ENCODE peak calls at places on chromosome 15, in five cellular contexts. O, R, B, A and G are unnamed samples. For H3K4me1, the result is how much of the 10 kb centered on the place peaks cover.

GRCh38 chr15:70358871-70359647 is 261.3 kb upstream of the TLE3 start:
- DNase-seq in R (no peak), O (no peak), B (no peak), A (no peak), G (no peak)

GRCh38 chr15:40536501-40536900 is 28.3 kb downstream of the CCDC32 start:
- DNase-seq in O (no peak), A (no peak), R (no peak), B (no peak), G (no peak)

GRCh38 chr15:58223432-58223831 is 85.3 kb downstream of the AQP9 start:
- DNase-seq in A (no peak), O (no peak), B (no peak), R (no peak), G (no peak)

GRCh38 chr15:59565299-59565698 is 46.3 kb upstream of the GCNT3 start:
- DNase-seq in B (no peak), O (no peak), A (no peak), R (no peak), G (no peak)

GRCh38 chr15:47565986-47566385 is 151.3 kb upstream of the SEMA6D start:
- DNase-seq in R (no peak), B (no peak), O (no peak), A (no peak), G (no peak)

GRCh38 chr15:68385240-68385561 is 46.8 kb downstream of the ITGA11 start:
- DNase-seq in O (no peak), A (no peak), B (no peak), R (no peak), G (no peak)

GRCh38 chr15:42158941-42159340 is 2.5 kb upstream of the PLA2G4F start:
- DNase-seq in O (no peak), B (no peak), R (no peak), A (no peak), G (no peak)

GRCh38 chr15:70853855-70854668 is at the start of gene LARP6:
- DNase-seq in R (peak), O (no peak), B (no peak), A (no peak), G (peak)

GRCh38 chr15:64942356-64942755 is 30.7 kb downstream of the ANKDD1A start:
- DNase-seq in O (no peak), R (no peak), A (no peak), B (no peak), G (no peak)

GRCh38 chr15:28919201-28919627 is 33.4 kb downstream of the APBA2 start:
- DNase-seq in B (no peak), A (no peak), O (no peak), R (no peak), G (no peak)

GRCh38 chr15:68646751-68647150 is 68.0 kb downstream of the CORO2B start:
- DNase-seq in A (no peak), B (no peak), R (no peak), O (no peak), G (no peak)

GRCh38 chr15:26844901-26845300 is 22.0 kb upstream of the GABRA5 start:
- DNase-seq in O (no peak), R (no peak), A (no peak), B (no peak), G (no peak)

GRCh38 chr15:75620043-75620775 is 5.3 kb downstream of the SNUPN start:
- DNase-seq in A (no peak), B (no peak), R (no peak), O (no peak), G (no peak)

GRCh38 chr15:57220220-57220619 is 156.1 kb upstream of the CGNL1 start:
- DNase-seq in O (no peak), R (no peak), B (no peak), A (no peak), G (no peak)

GRCh38 chr15:70493787-70494514 is 269.4 kb downstream of the UACA start:
- DNase-seq in B (no peak), A (peak), R (no peak), O (no peak), G (no peak)

GRCh38 chr15:70566989-70567388 is 196.4 kb downstream of the UACA start:
- DNase-seq in O (no peak), R (no peak), B (no peak), A (no peak), G (no peak)

GRCh38 chr15:28273468-28273867 is 48.5 kb downstream of the HERC2 start:
- DNase-seq in R (no peak), A (no peak), O (no peak), B (no peak), G (no peak)

GRCh38 chr15:90683371-90683770 is 33.8 kb upstream of the BLM start:
- DNase-seq in B (no peak), A (no peak), R (peak), O (no peak), G (no peak)

GRCh38 chr15:27592036-27592725 is 506.9 kb downstream of the OCA2 start:
- DNase-seq in A (no peak), B (no peak), O (no peak), R (no peak), G (no peak)

GRCh38 chr15:36275656-36276055 is 303.8 kb upstream of the CDIN1 start:
- DNase-seq in B (no peak), R (no peak), A (no peak), O (no peak), G (no peak)

GRCh38 chr15:95024388-95024787 is 793.0 kb downstream of the MCTP2 start:
- DNase-seq in A (no peak), B (peak), O (no peak), R (peak), G (no peak)

GRCh38 chr15:75042730-75043508 is 19.5 kb downstream of the PPCDC start:
- DNase-seq in O (peak), R (peak), B (peak), A (peak), G (no peak)

GRCh38 chr15:63933522-63933921 is 99.8 kb upstream of the HERC1 start:
- DNase-seq in B (peak), O (no peak), R (no peak), A (no peak), G (no peak)

GRCh38 chr15:57947781-57948180 is 117.7 kb downstream of the ALDH1A2 start:
- DNase-seq in O (no peak), B (no peak), A (no peak), R (no peak), G (peak)

GRCh38 chr15:99155961-99156443 is 51.1 kb downstream of the SYNM start:
- DNase-seq in O (no peak), B (no peak), A (peak), R (no peak), G (no peak)

GRCh38 chr15:69782809-69783208 is 314.9 kb downstream of the TLE3 start:
- DNase-seq in O (no peak), B (no peak), R (no peak), A (peak), G (no peak)

GRCh38 chr15:28131400-28131799 is 32.3 kb upstream of the OCA2 start:
- DNase-seq in A (no peak), B (no peak), O (no peak), R (no peak), G (no peak)

GRCh38 chr15:99433026-99433756 is 132.6 kb upstream of the MEF2A start:
- DNase-seq in R (peak), A (no peak), B (no peak), O (no peak), G (no peak)

GRCh38 chr15:92958105-92958504 is 58.0 kb downstream of the CHD2 start:
- DNase-seq in B (no peak), R (no peak), O (no peak), A (no peak), G (no peak)

GRCh38 chr15:77163806-77164384 is 93.0 kb upstream of the TSPAN3 start:
- DNase-seq in O (no peak), A (no peak), B (no peak), R (no peak), G (no peak)

GRCh38 chr15:77162872-77163633 is 92.1 kb upstream of the TSPAN3 start:
- DNase-seq in R (no peak), B (no peak), O (no peak), A (no peak), G (no peak)

GRCh38 chr15:77160562-77161481 is 89.9 kb upstream of the TSPAN3 start:
- DNase-seq in R (no peak), A (peak), O (no peak), B (peak), G (no peak)
- TF ChIP-seq YY1 in R (no peak), A (no peak), O (no peak), B (no peak), G (no peak)

GRCh38 chr15:51849866-51850265 is 20.4 kb downstream of the TMOD3 start:
- DNase-seq in B (no peak), A (no peak), R (no peak), O (no peak), G (no peak)
- H3K4me1 ChIP-seq in B (half or more), A (under half), R (under half), O (under half), G (under half)

DNA sequence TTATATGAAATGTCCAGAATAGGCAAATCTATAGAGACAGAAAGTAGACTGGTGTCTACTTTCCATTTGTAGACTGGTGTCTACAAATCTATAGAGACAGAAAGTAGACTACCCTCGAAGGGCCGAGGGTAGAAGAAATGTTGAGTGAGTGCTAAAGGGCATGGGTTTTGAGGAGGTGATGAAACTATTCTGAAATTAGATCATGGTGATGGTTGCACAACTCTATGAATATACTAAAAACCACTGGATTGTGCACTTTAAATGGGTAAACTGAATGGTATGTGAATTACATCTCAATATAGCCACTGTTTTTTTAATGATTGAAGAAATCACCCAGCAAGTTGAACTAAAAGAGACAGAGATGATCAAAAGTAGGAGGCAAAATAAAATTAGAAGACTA is 27.9 kb downstream of the TP53BP1 start:
- DNase-seq in R (no peak), B (no peak), O (no peak), A (no peak), G (no peak)
- TF ChIP-seq ZNF274 in R (no peak), B (no peak), O (no peak), A (no peak), G (no peak)

GRCh38 chr15:80186597-80186996 is 33.8 kb downstream of the FAH start:
- DNase-seq in R (no peak), O (no peak), A (no peak), B (no peak), G (no peak)

GRCh38 chr15:80185152-80185551 is 32.4 kb downstream of the FAH start:
- DNase-seq in A (no peak), B (no peak), R (no peak), O (no peak), G (no peak)

GRCh38 chr15:80188293-80188692 is 35.5 kb downstream of the FAH start:
- DNase-seq in O (no peak), R (no peak), A (no peak), B (no peak), G (peak)

GRCh38 chr15:80183886-80184285 is 31.1 kb downstream of the FAH start:
- DNase-seq in R (no peak), A (no peak), B (no peak), O (no peak), G (no peak)

GRCh38 chr15:80186066-80186465 is 33.3 kb downstream of the FAH start:
- DNase-seq in R (no peak), B (no peak), O (no peak), A (no peak), G (no peak)
- TF ChIP-seq YY1 in R (no peak), B (no peak), O (no peak), A (no peak), G (no peak)

DNA sequence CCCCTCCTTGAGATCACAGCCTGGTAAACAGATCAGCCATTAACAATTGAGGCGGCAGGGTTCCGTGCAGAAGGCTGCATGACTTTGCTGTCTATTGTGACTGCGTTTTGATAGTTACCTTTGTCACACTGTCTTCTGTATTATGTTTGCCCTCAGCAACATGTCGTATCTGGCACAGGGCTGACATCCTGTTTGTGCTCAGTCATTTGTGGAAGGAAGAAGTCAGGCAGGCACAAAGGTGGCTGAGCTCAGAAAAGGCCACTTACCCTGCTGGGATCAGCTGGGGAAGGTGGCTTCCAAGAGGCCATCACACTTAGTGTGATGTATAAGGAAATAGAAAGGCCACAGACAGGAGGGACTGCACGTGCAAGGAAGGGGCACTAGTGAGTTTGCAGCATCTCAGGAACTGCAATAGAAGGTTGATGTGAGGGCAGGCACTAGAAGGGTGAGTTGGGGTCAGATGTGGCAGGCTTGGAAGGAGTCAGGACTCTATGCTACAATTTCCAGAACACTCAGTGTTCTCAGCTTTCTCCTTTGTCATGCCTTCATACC is 13.4 kb downstream of the PML start:
- DNase-seq in B (no peak), R (no peak), A (no peak), O (no peak), G (no peak)
- H3K4me1 ChIP-seq in B (under half), R (under half), A (under half), O (under half), G (under half)

DNA sequence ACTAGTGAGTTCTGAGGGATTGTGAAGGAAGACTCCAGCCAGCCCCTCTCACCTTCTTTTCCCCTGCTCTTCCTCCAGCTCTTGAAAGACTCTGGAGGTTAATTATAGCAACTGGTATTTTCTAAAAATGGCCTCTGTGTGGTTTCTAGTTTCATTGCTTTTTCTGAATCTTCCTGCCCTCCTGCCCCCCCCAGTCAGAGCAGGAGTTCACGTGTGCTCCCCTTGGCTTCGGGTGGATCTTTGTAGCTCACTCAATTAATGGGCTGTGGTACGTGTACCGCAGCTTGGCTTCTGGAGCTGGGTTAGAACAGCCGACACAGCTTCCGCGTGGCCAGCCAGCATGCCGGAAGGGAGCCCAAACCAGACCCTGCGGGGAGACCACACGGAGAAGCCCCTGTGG is 31.5 kb downstream of the TM2D3 start:
- DNase-seq in R (no peak), A (no peak), O (peak), B (no peak), G (no peak)
- TF ChIP-seq ZNF274 in R (no peak), A (no peak), O (no peak), B (no peak), G (no peak)

GRCh38 chr15:89104172-89104564 is 15.9 kb downstream of the ABHD2 start:
- DNase-seq in A (no peak), R (no peak), O (no peak), B (no peak), G (no peak)

GRCh38 chr15:89101302-89102191 is 13.3 kb downstream of the ABHD2 start:
- DNase-seq in A (peak), R (no peak), B (peak), O (no peak), G (no peak)

GRCh38 chr15:89105147-89105546 is 16.9 kb downstream of the ABHD2 start:
- DNase-seq in O (no peak), A (peak), B (no peak), R (no peak), G (no peak)

GRCh38 chr15:89106200-89106599 is 17.9 kb downstream of the ABHD2 start:
- DNase-seq in O (no peak), A (no peak), B (no peak), R (no peak), G (no peak)

DNA sequence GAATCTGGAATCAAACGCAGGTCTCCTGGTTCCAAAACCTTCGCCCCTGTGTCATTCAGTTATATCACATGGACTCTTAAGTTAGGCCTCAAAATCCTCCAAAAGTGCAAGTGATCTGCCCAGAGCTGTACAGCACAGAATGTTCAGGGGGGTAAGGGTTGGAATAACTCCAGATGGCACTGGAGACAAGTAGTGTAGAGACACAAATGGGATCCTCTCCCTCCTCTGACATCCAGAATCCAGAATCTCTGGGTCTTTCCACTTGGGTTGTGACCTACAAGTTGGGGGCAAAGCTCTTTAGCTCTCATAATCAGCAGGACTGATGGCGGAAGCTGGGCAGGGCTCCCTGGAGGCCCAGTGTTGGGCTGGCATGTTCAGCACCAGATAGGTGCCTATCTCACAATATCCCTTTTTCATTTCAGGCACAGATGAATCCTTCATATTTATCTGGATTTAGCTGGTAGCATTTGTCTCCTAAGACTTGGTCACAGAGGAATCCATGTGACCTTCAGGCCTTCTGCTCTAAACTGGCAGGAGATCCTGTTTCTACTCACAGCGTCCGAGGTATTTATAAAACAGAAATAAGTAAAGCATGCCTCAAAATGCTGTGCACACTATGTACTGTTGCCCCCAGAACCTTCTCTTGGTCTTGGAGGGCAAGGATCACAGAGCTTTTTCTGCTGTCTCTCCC is 15.4 kb downstream of the ABHD2 start:
- DNase-seq in A (no peak), O (no peak), R (no peak), B (no peak), G (no peak)
- TF ChIP-seq YY1 in A (no peak), O (no peak), R (no peak), B (no peak), G (no peak)